ENCODE peak calls at places on chromosomes 12 and 14, in nine cellular contexts. H, B, J, A, D, O, Y, E and T are unnamed samples.

GRCh38 chr12:89140141-89140540 is 212.2 kb downstream of the DUSP6 start:
- DNase-seq in H (no peak), D (no peak), O (no peak), B (no peak), J (no peak), A (peak; percentile 54), Y (no peak), E (no peak), T (no peak)

GRCh38 chr12:121560392-121561021 is 20.3 kb downstream of the KDM2B start:
- DNase-seq in B (no peak), J (no peak), D (no peak), H (no peak), O (no peak), A (no peak), E (no peak), Y (no peak), T (no peak)

GRCh38 chr12:54759751-54760150 is 94.6 kb upstream of the MUCL1 start:
- DNase-seq in Y (no peak), B (peak; percentile 35), J (peak; percentile 87), O (peak; percentile 24), D (no peak), H (no peak), A (peak; percentile 6), E (no peak), T (no peak)

GRCh38 chr12:18461738-18462137 is 200.4 kb downstream of the PIK3C2G start:
- DNase-seq in E (no peak), J (no peak), A (no peak), Y (no peak), H (no peak), O (no peak), B (no peak), D (no peak), T (no peak)

GRCh38 chr12:87196329-87196728 is 832.9 kb downstream of the C12orf50 start:
- DNase-seq in J (no peak), E (no peak), B (no peak), A (peak; percentile 5), H (no peak), Y (no peak), D (no peak), O (no peak), T (no peak)

GRCh38 chr14:101788016-101788695 is 26.6 kb downstream of the PPP2R5C start:
- DNase-seq in Y (no peak), B (no peak), O (no peak), A (no peak), D (no peak), E (no peak), J (no peak), H (no peak), T (no peak)

GRCh38 chr12:104115587-104115975 is 22.4 kb downstream of the NFYB start:
- DNase-seq in D (no peak), H (no peak), B (no peak), O (no peak), J (no peak), Y (no peak), A (no peak), E (no peak), T (no peak)

GRCh38 chr12:51860986-51861385 is 12.5 kb upstream of the FIGNL2 start:
- DNase-seq in Y (no peak), D (no peak), A (no peak), H (no peak), J (no peak), B (no peak), O (no peak), E (no peak), T (no peak)

GRCh38 chr14:89237923-89238529 is 179.0 kb downstream of the FOXN3 start:
- DNase-seq in Y (peak; percentile 33), E (no peak), J (peak; percentile 85), A (peak; percentile 19), D (no peak), H (no peak), B (no peak), O (no peak), T (no peak)

DNA sequence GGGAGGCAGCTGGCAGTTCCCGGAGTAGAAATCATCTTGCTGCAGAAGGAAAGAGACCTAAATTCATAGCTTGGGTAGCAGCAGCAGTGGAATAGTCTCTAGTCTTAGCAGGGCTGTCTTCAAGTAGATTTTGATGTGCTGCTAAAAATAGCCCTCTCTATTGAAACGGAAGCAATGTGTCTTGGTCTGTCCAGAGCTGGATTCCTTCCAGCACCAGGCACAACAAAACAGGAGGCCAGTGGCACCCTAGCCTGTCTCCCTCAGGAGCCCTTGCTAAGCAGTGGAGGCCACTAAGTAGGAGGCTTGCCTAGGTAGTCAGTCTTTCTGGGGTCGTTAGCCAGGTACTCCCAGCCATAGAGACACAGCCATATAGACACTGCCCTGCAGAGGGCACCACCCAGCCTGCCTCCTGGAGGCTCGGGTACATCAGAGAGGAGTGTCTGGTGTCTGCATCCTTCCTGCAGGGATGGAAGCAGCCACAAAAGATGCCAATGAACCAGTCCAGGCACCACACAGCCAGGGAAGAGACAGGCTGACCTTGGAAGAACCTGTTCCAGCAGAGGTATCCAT is 97.5 kb downstream of the CRACR2A start:
- DNase-seq in B (peak; percentile 57), E (no peak), H (no peak), D (no peak), Y (peak; percentile 15), A (no peak), O (peak; percentile 68), J (peak; percentile 80), T (no peak)
- TF ChIP-seq CTCF in B (peak; percentile 82), E (no peak), H (no peak), D (peak; percentile 45), Y (peak; percentile 25), A (peak; percentile 18), O (peak; percentile 47), J (peak; percentile 66), T (peak; percentile 47)

GRCh38 chr14:61575126-61575525 is 120.2 kb upstream of the HIF1A start:
- DNase-seq in Y (no peak), J (no peak), A (no peak), H (no peak), B (no peak), D (no peak), E (no peak), O (no peak), T (no peak)

GRCh38 chr14:61578745-61579144 is 116.6 kb upstream of the HIF1A start:
- DNase-seq in E (no peak), J (no peak), B (no peak), Y (no peak), H (no peak), A (no peak), O (no peak), D (no peak), T (no peak)

GRCh38 chr14:61575751-61576150 is 119.6 kb upstream of the HIF1A start:
- DNase-seq in Y (no peak), D (no peak), B (no peak), A (no peak), J (no peak), H (no peak), O (no peak), E (no peak), T (no peak)

GRCh38 chr14:61574514-61574807 is 120.9 kb upstream of the HIF1A start:
- DNase-seq in O (no peak), Y (no peak), A (no peak), J (no peak), E (no peak), D (no peak), H (no peak), B (no peak), T (no peak)

DNA sequence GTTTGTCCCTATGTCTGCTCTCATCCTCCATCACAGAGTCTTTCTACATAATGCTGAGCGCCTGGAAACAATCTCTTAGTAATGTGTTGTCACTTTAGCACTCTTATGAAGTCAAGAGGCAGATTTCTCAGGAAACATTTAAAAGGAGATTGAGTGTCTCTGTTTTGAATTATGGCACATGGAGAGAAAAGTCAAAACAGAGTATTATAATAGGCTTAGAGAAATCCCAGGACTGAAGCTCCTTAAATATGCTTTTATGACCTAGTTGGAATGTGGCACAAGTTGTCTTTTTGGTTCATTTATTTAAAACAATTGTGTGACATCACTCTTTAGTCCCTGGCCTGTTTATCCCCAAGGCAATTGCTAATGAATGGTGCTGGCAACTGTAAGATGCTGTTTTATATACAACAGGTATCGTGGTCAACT is 117.8 kb upstream of the HIF1A start:
- DNase-seq in E (no peak), A (no peak), Y (peak; percentile 39), O (no peak), J (no peak), B (no peak), D (no peak), H (no peak), T (no peak)
- H3K36me3 ChIP-seq in E (no peaks in the 10 kb centered on the region), A (no peaks in the 10 kb centered on the region), Y (no peaks in the 10 kb centered on the region), O (no peaks in the 10 kb centered on the region), J (no peaks in the 10 kb centered on the region), B (no peaks in the 10 kb centered on the region), D (no peaks in the 10 kb centered on the region), H (no peaks in the 10 kb centered on the region), T (no peaks in the 10 kb centered on the region)

DNA sequence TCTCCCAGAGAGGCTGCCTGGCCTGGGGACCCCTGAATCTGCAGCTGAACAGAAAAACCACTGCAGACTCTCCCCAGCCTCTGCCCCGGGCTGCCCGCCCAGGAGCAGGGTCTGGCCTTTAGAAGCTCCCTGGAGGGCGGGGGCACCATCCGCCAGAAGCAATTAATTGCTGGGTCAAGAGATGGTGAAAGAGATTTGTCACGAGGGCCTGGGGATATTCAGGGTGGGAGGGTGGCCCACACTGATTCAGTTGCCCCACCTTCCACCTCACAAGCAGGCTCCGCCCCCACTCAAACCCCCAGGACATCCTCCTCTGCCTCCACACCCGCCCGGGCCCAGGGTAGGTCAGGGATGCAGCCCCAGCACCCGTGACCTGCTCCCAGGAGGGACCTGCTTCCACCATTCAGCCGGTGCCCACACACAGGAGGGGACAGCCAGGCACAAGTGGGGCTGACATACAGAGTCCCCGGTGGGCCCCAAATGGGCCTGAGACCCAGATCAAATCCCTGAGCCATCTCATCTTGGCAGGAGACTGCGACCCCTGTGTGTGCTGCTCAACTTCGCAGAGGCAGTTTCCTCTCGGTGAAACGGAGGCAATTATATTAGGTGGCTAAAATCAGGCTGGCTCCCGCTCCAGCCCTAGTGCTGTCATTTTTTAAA is 23.0 kb downstream of the NCOR2 start:
- DNase-seq in O (no peak), A (no peak), E (no peak), H (no peak), B (peak; percentile 91), J (no peak), Y (peak; percentile 92), D (no peak), T (no peak)
- H3K4me3 ChIP-seq in O (no peak overlapping the region), A (no peak overlapping the region), E (no peak overlapping the region), H (no peak overlapping the region), B (peak overlapping the region; percentile 46), J (no peak overlapping the region), Y (peak overlapping the region; percentile 56), D (no peak overlapping the region), T (no peak overlapping the region)

DNA sequence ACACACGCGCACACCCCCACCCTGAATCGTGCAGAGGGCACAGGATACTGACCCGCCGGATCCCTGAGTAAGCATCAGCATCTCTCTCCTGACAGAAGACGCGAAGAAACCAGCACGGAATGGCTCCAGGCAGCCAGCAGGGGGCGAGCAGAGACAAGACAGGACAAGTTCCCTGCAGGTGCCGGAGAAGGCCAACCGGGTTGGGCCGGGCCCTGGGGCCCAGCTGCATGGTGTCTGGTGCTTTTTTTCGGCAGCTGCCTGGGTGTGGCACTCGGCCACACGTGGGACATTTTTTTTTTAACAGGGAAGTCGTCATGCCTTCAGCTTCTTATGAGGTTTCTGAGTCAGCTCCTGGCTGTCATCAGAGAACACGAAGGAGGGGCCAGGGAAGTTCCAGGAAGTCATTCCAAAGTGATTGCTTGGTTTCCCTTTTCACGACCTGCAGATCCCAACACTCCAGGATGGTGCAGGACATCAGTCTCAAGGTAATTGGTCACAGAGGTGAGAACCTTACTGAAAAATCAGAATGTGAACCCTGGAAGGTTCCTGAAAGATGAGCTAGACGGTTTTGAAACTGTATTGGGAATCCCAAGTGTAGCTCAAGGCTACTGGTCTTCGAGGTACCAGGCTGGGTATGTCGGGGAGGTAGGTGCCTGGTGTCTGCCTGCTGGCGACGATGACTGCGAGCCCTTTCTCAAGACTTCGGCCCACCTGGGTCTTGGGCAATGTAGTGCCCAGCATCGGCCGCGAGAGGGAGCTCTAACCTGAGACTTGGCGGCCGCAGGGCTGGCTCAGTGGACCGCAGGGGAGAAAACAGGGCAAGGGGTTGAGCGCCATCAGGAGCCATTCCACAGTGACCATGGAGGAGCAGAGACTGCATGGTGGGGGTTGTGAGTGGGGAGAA is 190.8 kb upstream of the PRMT8 start:
- DNase-seq in B (peak; percentile 93), D (peak; percentile 90), H (peak; percentile 83), J (peak; percentile 96), E (peak; percentile 95), Y (peak; percentile 86), O (peak; percentile 87), A (peak; percentile 96), T (peak; percentile 95)
- TF ChIP-seq CTCF in B (peak; percentile 93), D (peak; percentile 89), H (peak; percentile 87), J (peak; percentile 83), E (peak; percentile 91), Y (peak; percentile 95), O (peak; percentile 96), A (peak; percentile 92), T (peak; percentile 99)